ENCODE peak calls at places on chromosomes 5 and 9, in ten cellular contexts. E, L, Z, D, X, M, J, T, O and G are unnamed samples.

GRCh38 chr9:78491402-78491801 is 194.5 kb downstream of the PSAT1 start:
- DNase-seq in E (no peak), L (no peak), Z (no peak), D (no peak), X (no peak), M (no peak), J (no peak), T (no peak), O (no peak), G (no peak)

GRCh38 chr5:61123145-61123544 is 39.1 kb downstream of the SMIM15 start:
- DNase-seq in E (no peak), L (no peak), Z (no peak), D (no peak), X (no peak), M (no peak), J (no peak), T (no peak), O (no peak), G (no peak)

GRCh38 chr9:126148523-126148870 is 178.1 kb upstream of the MVB12B start:
- DNase-seq in E (no peak), L (no peak), Z (no peak), D (no peak), X (no peak), M (no peak), J (no peak), T (no peak), O (no peak), G (no peak)

GRCh38 chr5:13601152-13601551 is 343.3 kb downstream of the DNAH5 start:
- DNase-seq in E (no peak), L (peak; percentile 36), Z (no peak), D (no peak), X (peak; percentile 18), M (no peak), J (no peak), T (no peak), O (no peak), G (no peak)

GRCh38 chr9:34540826-34541225 is 18.0 kb upstream of the ENHO start:
- DNase-seq in E (no peak), L (peak; percentile 81), Z (no peak), D (no peak), X (peak; percentile 24), M (peak; percentile 20), J (no peak), T (no peak), O (no peak), G (no peak)

GRCh38 chr5:107424461-107424860 is 246.3 kb downstream of the EFNA5 start:
- DNase-seq in E (no peak), L (peak; percentile 22), Z (no peak), D (no peak), X (no peak), M (peak; percentile 23), J (no peak), T (no peak), O (no peak), G (no peak)

GRCh38 chr5:1291611-1292080 is 3.2 kb downstream of the TERT start:
- DNase-seq in E (no peak), L (no peak), Z (no peak), D (no peak), X (no peak), M (no peak), J (no peak), T (no peak), O (peak; percentile 69), G (no peak)

GRCh38 chr5:91110709-91111108 is 272.4 kb downstream of the ARRDC3 start:
- DNase-seq in E (no peak), L (no peak), Z (no peak), D (no peak), X (peak; percentile 68), M (peak; percentile 67), J (no peak), T (no peak), O (no peak), G (no peak)

GRCh38 chr9:127370651-127371648 is 26.0 kb upstream of the SLC2A8 start:
- DNase-seq in E (no peak), L (no peak), Z (no peak), D (no peak), X (no peak), M (no peak), J (no peak), T (no peak), O (no peak), G (no peak)

GRCh38 chr9:88672874-88673695 is 138.1 kb downstream of the NXNL2 start:
- DNase-seq in E (no peak), L (no peak), Z (no peak), D (no peak), X (no peak), M (no peak), J (no peak), T (no peak), O (no peak), G (no peak)

GRCh38 chr5:141431286-141431685 is 979 bp downstream of the PCDHGA12 start:
- DNase-seq in E (no peak), L (no peak), Z (no peak), D (no peak), X (no peak), M (peak; percentile 24), J (no peak), T (no peak), O (no peak), G (peak; percentile 76)
- H3K4me3 ChIP-seq in E (no peak overlapping the region), L (no peak overlapping the region), Z (no peak overlapping the region), D (peak overlapping the region; percentile 46), X (peak overlapping the region; percentile 56), M (peak overlapping the region; percentile 56), J (no peak overlapping the region), T (no peak overlapping the region), O (no peak overlapping the region), G (peak overlapping the region; percentile 79)

GRCh38 chr9:131094015-131094414 is 2.3 kb upstream of the AIF1L start:
- DNase-seq in E (no peak), L (no peak), Z (no peak), D (no peak), X (no peak), M (no peak), J (no peak), T (no peak), O (no peak), G (no peak)

GRCh38 chr9:131094622-131095021 is 1.7 kb upstream of the AIF1L start:
- DNase-seq in E (no peak), L (peak; percentile 47), Z (no peak), D (no peak), X (peak; percentile 3), M (peak; percentile 77), J (no peak), T (peak; percentile 24), O (no peak), G (no peak)

GRCh38 chr9:131096490-131097258 is at the start of gene AIF1L:
- DNase-seq in E (no peak), L (no peak), Z (no peak), D (no peak), X (no peak), M (no peak), J (no peak), T (no peak), O (no peak), G (no peak)

GRCh38 chr9:131097259-131097947 is 1.1 kb downstream of the AIF1L start:
- DNase-seq in E (no peak), L (no peak), Z (no peak), D (no peak), X (no peak), M (no peak), J (no peak), T (no peak), O (no peak), G (no peak)

DNA sequence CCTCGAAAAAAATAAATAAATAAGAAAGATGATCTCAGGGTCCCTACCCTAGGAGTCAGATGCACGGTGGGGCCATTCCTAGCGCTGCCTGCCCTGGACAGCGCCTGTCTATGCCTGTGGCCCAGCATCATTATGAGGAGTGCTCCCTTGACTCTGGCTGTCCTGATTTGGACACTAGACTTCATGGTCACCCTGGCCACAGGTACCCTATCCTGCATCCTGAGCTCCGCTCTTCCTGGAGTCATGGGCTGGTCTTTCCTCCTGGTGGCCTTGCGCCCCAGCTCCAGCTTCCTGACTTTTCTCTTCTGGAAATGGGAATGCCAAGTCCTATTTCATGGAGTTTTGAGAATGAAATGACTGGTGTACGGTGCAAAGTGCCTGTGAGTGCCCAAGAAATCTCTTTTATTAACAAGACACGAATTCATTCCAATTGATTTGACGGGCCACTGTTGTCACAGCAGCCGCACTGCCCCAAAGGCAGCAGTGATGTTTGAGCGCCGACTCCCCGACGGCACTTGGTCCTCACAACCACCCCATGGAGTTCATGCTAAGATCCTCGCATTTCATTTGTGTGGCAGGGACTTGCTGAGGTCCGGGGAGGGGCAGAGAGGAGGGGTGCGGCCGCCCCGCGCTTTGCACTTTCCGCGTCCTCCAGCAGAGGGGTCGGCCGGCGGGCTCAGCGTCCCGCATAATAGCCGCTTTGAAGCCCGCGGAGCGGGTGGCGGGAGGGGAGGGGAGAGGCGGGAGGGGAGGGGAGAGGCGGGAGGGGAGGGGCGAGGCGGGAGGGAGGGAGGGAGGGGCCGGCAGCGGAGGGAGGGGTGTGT is 453 bp upstream of the AIF1L start:
- DNase-seq in E (no peak), L (peak; percentile 20), Z (peak; percentile 21), D (no peak), X (no peak), M (no peak), J (no peak), T (no peak), O (no peak), G (no peak)
- H3K4me3 ChIP-seq in E (peak overlapping the region; percentile 45), L (peak overlapping the region; percentile 68), Z (peak overlapping the region; percentile 40), D (no peak overlapping the region), X (no peak overlapping the region), M (peak overlapping the region; percentile 51), J (peak overlapping the region; percentile 52), T (peak overlapping the region; percentile 38), O (no peak overlapping the region), G (no peak overlapping the region)

GRCh38 chr5:76403963-76404693 is 1.0 kb downstream of the IQGAP2 start:
- DNase-seq in E (peak; percentile 69), L (no peak), Z (peak; percentile 66), D (peak; percentile 75), X (no peak), M (no peak), J (no peak), T (no peak), O (peak; percentile 87), G (peak; percentile 72)

GRCh38 chr5:76403713-76403962 is 553 bp downstream of the IQGAP2 start:
- DNase-seq in E (no peak), L (no peak), Z (no peak), D (no peak), X (no peak), M (no peak), J (no peak), T (no peak), O (no peak), G (no peak)

GRCh38 chr5:76402880-76403712 is at the start of gene IQGAP2:
- DNase-seq in E (peak; percentile 73), L (peak; percentile 76), Z (peak; percentile 68), D (peak; percentile 88), X (no peak), M (peak; percentile 52), J (no peak), T (peak; percentile 1), O (peak; percentile 91), G (peak; percentile 90)

GRCh38 chr5:76406014-76406413 is 2.9 kb downstream of the IQGAP2 start:
- DNase-seq in E (no peak), L (no peak), Z (no peak), D (no peak), X (no peak), M (no peak), J (no peak), T (no peak), O (peak; percentile 23), G (peak; percentile 7)

GRCh38 chr5:76404694-76405306 is 1.7 kb downstream of the IQGAP2 start:
- DNase-seq in E (no peak), L (no peak), Z (peak; percentile 96), D (peak; percentile 79), X (no peak), M (no peak), J (no peak), T (no peak), O (peak; percentile 60), G (no peak)
- H3K4me3 ChIP-seq in E (peak overlapping the region; percentile 81), L (no peak overlapping the region), Z (peak overlapping the region; percentile 76), D (peak overlapping the region; percentile 79), X (no peak overlapping the region), M (no peak overlapping the region), J (no peak overlapping the region), T (no peak overlapping the region), O (peak overlapping the region; percentile 93), G (peak overlapping the region; percentile 64)

GRCh38 chr5:78507531-78507930 is 141.0 kb downstream of the LHFPL2 start:
- DNase-seq in E (no peak), L (peak; percentile 17), Z (no peak), D (no peak), X (no peak), M (no peak), J (no peak), T (no peak), O (no peak), G (no peak)
- H3K4me3 ChIP-seq in E (no peak overlapping the region), L (no peak overlapping the region), Z (no peak overlapping the region), D (no peak overlapping the region), X (no peak overlapping the region), M (peak overlapping the region; percentile 60), J (no peak overlapping the region), T (no peak overlapping the region), O (no peak overlapping the region), G (no peak overlapping the region)